ENCODE peak calls at places on chromosomes 4 and X, in five cellular contexts. K is body of pancreas; G is CD8-positive, alpha-beta T cell; D is epithelial cell of esophagus; V is endothelial cell. L is an unnamed sample.

GRCh38 chr4:17654701-17655100 is 40.3 kb downstream of the MED28 start:
- DNase-seq in V (no peak), D (no peak), G (no peak), K (no peak), L (no peak)

GRCh38 chr4:48126621-48127020 is 7.4 kb downstream of the TXK start:
- DNase-seq in V (no peak), D (no peak), G (no peak), K (no peak), L (no peak)

GRCh38 chr4:8280876-8281440 is 11.4 kb downstream of the HTRA3 start:
- DNase-seq in G (no peak), V (no peak), D (no peak), K (no peak), L (no peak)

GRCh38 chr4:124631760-124632159 is 80.8 kb downstream of the ANKRD50 start:
- DNase-seq in K (peak), D (peak), G (no peak), V (no peak), L (peak)

GRCh38 chrX:1476682-1477081 is 24.0 kb upstream of the ASMTL start:
- DNase-seq in V (no peak), G (no peak), D (no peak), K (no peak), L (no peak)

GRCh38 chr4:159144112-159144694 is 41.3 kb downstream of the RAPGEF2 start:
- DNase-seq in D (no peak), V (no peak), G (no peak), K (no peak), L (no peak)

GRCh38 chrX:130055103-130055502 is 55.2 kb downstream of the ELF4 start:
- DNase-seq in G (no peak), K (no peak), V (no peak), D (no peak), L (no peak)

GRCh38 chr4:109298279-109299010 is 4.0 kb downstream of the COL25A1 start:
- DNase-seq in D (peak), K (no peak), V (peak), G (no peak), L (no peak)

GRCh38 chr4:76212301-76212700 is 1.3 kb downstream of the SCARB2 start:
- DNase-seq in G (no peak), V (no peak), D (no peak), K (no peak), L (no peak)

GRCh38 chr4:37685211-37685725 is 908 bp downstream of the RELL1 start:
- DNase-seq in V (no peak), K (no peak), D (peak), G (peak), L (peak)

GRCh38 chrX:50865311-50865710 is 45.2 kb upstream of the BMP15 start:
- DNase-seq in V (no peak), D (no peak), K (no peak), G (no peak), L (no peak)

GRCh38 chr4:15689540-15689939 is 7.9 kb downstream of the FAM200B start:
- DNase-seq in D (no peak), V (no peak), K (no peak), G (no peak), L (no peak)

GRCh38 chrX:318739-319578 is at the start of gene GTPBP6:
- DNase-seq in D (peak), G (peak), K (peak), V (peak), L (peak)

GRCh38 chr4:2260336-2261109 is 1.4 kb downstream of the MXD4 start:
- DNase-seq in D (no peak), G (no peak), V (no peak), K (peak), L (peak)

GRCh38 chr4:183984561-183984960 is 79.5 kb downstream of the STOX2 start:
- DNase-seq in G (no peak), K (no peak), V (no peak), D (no peak), L (peak)

GRCh38 chrX:143017272-143017671 is 8.5 kb upstream of the SPANXN4 start:
- DNase-seq in K (no peak), V (no peak), G (no peak), D (no peak), L (no peak)

GRCh38 chrX:115531818-115532403 is 29.1 kb upstream of the PLS3 start:
- DNase-seq in V (no peak), D (peak), K (no peak), G (no peak), L (no peak)

GRCh38 chr4:145041378-145041777 is 56.6 kb downstream of the ANAPC10 start:
- DNase-seq in V (no peak), G (no peak), K (no peak), D (no peak), L (peak)

GRCh38 chr4:176002007-176002623 is 63.5 kb upstream of the WDR17 start:
- DNase-seq in D (peak), V (peak), K (peak), G (no peak), L (peak)

GRCh38 chrX:48960291-48960690 is 2.9 kb upstream of the OTUD5 start:
- DNase-seq in G (no peak), D (no peak), K (no peak), V (no peak), L (no peak)

GRCh38 chrX:17459596-17459995 is 84.6 kb downstream of the NHS start:
- DNase-seq in G (no peak), V (no peak), K (no peak), D (peak), L (no peak)

GRCh38 chr4:37802068-37802666 is 24.3 kb upstream of the PGM2 start:
- DNase-seq in D (peak), K (peak), V (peak), G (no peak), L (peak)

GRCh38 chrX:40402771-40403533 is 177.8 kb upstream of the ATP6AP2 start:
- DNase-seq in K (no peak), V (no peak), D (peak), G (no peak), L (peak)

GRCh38 chr4:42566835-42567234 is 90.1 kb downstream of the ATP8A1 start:
- DNase-seq in V (no peak), G (no peak), K (no peak), D (peak), L (no peak)

GRCh38 chr4:183808102-183808466 is 97.0 kb upstream of the STOX2 start:
- DNase-seq in G (no peak), D (no peak), K (peak), V (peak), L (peak)

GRCh38 chrX:75547783-75548182 is 24.9 kb upstream of the ZDHHC15 start:
- DNase-seq in V (no peak), D (peak), K (peak), G (no peak), L (peak)

GRCh38 chrX:30212172-30212571 is 3.2 kb upstream of the MAGEB2 start:
- DNase-seq in D (no peak), G (no peak), K (no peak), V (no peak), L (peak)

GRCh38 chr4:109675181-109675580 is 28.1 kb downstream of the CASP6 start:
- DNase-seq in D (no peak), V (no peak), G (no peak), K (no peak), L (no peak)

GRCh38 chrX:72048515-72049455 is 82.9 kb downstream of the RTL5 start:
- DNase-seq in D (no peak), G (peak), K (no peak), V (no peak), L (no peak)

GRCh38 chrX:124791492-124792095 is 445.2 kb downstream of the SH2D1A start:
- DNase-seq in D (no peak), G (no peak), V (no peak), K (no peak), L (no peak)

GRCh38 chrX:2561461-2561860 is 60.7 kb upstream of the DHRSX start:
- DNase-seq in D (no peak), V (no peak), K (no peak), G (no peak), L (no peak)

GRCh38 chrX:108945883-108946523 is 209.6 kb upstream of the IRS4 start:
- DNase-seq in G (no peak), V (no peak), K (no peak), D (peak), L (no peak)

GRCh38 chr4:137543198-137543597 is 10.9 kb upstream of the PCDH18 start:
- DNase-seq in V (no peak), D (no peak), G (no peak), K (no peak), L (no peak)

GRCh38 chr4:100539706-100540105 is 21.9 kb upstream of the EMCN start:
- DNase-seq in G (no peak), K (no peak), D (no peak), V (peak), L (no peak)

GRCh38 chr4:109185548-109185947 is 116.9 kb downstream of the COL25A1 start:
- DNase-seq in G (no peak), V (no peak), K (no peak), D (no peak), L (no peak)

GRCh38 chr4:7156273-7157139 is 35.8 kb upstream of the SORCS2 start:
- DNase-seq in V (peak), K (no peak), D (no peak), G (no peak), L (peak)

GRCh38 chr4:127783026-127783769 is 1.1 kb downstream of the HSPA4L start:
- DNase-seq in K (peak), G (no peak), D (peak), V (peak), L (peak)

GRCh38 chr4:127793528-127793927 is 11.4 kb downstream of the HSPA4L start:
- DNase-seq in G (no peak), K (no peak), D (no peak), V (no peak), L (no peak)

GRCh38 chr4:127783971-127784519 is 1.9 kb downstream of the HSPA4L start:
- DNase-seq in G (no peak), V (no peak), D (peak), K (no peak), L (no peak)

DNA sequence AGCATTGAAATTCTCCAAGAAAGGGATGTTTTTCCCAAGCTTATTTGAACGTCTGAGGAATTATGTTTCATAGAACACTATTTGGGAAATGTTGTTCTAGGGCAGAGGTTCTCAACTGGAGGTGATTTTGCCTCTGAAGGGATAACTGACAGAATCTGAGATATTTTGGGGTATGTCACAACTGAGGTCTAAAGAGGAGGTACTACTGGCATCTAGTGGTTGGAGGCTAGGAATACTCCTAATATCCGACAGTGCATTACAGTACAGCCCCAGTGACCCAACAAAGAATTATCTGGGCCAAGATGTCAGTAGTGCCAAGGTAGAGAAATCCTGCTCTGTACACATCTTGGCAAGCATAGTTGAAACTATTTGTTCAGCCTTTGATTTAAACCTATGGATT is 6.4 kb downstream of the HSPA4L start:
- DNase-seq in D (peak), V (no peak), K (no peak), G (no peak), L (no peak)
- TF ChIP-seq CTCF in D (peak), V (no peak), K (no peak), G (no peak), L (no peak)

GRCh38 chr4:36264205-36264826 is 17.1 kb upstream of the DTHD1 start:
- DNase-seq in D (no peak), V (no peak), G (no peak), K (no peak), L (no peak)
- TF ChIP-seq CTCF in D (no peak), V (no peak), G (no peak), K (no peak), L (no peak)

GRCh38 chr4:81684357-81684756 is 212.7 kb upstream of the RASGEF1B start:
- DNase-seq in D (peak), G (no peak), K (no peak), V (no peak), L (no peak)

GRCh38 chr4:81687470-81687869 is 215.8 kb upstream of the RASGEF1B start:
- DNase-seq in K (no peak), G (no peak), D (no peak), V (no peak), L (no peak)

GRCh38 chr4:81685105-81685504 is 213.4 kb upstream of the RASGEF1B start:
- DNase-seq in V (no peak), G (no peak), D (no peak), K (no peak), L (no peak)

GRCh38 chr4:81690871-81691270 is 219.2 kb upstream of the RASGEF1B start:
- DNase-seq in G (no peak), D (no peak), V (no peak), K (no peak), L (no peak)

DNA sequence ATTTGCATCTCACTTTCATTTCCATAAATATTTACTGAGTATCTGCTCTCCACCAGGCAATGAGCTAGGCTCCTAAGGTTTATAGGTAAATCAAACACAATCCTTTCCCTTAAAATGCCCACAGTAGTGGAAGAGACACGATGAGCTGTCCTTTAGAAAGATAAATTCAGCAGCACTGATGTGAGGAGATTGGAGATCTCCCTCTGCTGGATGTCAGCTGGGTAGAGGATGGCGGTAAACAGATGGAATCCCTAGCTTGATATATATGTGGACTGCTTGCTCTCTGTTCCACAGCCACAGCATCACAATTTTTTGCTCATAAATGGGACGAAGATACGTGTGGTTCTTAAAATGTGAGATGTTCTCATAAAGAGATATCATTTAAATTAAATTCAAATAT is 216.4 kb upstream of the RASGEF1B start:
- DNase-seq in V (no peak), K (no peak), G (no peak), D (peak), L (no peak)
- TF ChIP-seq CTCF in V (no peak), K (no peak), G (no peak), D (peak), L (no peak)

GRCh38 chr4:53580301-53580700 is 11.0 kb downstream of the LNX1 start:
- DNase-seq in D (no peak), K (no peak), V (no peak), G (no peak), L (no peak)

GRCh38 chr4:53579826-53580225 is 11.5 kb downstream of the LNX1 start:
- DNase-seq in K (no peak), V (no peak), D (no peak), G (no peak), L (no peak)

GRCh38 chr4:53584658-53585057 is 6.6 kb downstream of the LNX1 start:
- DNase-seq in K (no peak), V (no peak), G (no peak), D (no peak), L (no peak)

GRCh38 chr4:53583513-53583912 is 7.8 kb downstream of the LNX1 start:
- DNase-seq in G (no peak), V (no peak), D (no peak), K (no peak), L (no peak)

DNA sequence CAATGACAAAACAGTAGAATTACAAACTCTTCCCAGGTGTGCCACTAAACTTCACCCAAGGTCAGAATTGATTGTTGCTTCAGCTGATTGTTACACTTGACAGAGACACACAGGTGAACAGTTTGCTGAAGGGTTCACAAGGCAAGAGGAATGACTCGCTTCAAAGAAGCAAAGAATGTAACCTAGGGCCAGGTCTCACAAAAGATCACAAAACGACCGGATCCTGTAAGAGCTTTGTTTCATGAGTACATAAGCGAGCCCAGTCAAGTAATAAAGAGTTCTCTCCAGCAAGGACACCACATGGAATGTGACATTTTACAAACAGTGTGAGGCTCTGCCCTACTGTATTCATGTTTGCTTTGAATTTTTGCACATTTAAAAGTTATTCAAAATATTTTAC is 9.1 kb downstream of the LNX1 start:
- DNase-seq in K (no peak), G (no peak), V (no peak), D (no peak), L (no peak)
- TF ChIP-seq CTCF in K (no peak), G (no peak), V (no peak), D (no peak), L (no peak)

GRCh38 chr4:173516621-173517612 is 13.1 kb downstream of the HAND2 start:
- DNase-seq in V (no peak), D (no peak), G (no peak), K (no peak), L (no peak)
- TF ChIP-seq CTCF in V (no peak), D (no peak), G (no peak), K (no peak), L (no peak)

DNA sequence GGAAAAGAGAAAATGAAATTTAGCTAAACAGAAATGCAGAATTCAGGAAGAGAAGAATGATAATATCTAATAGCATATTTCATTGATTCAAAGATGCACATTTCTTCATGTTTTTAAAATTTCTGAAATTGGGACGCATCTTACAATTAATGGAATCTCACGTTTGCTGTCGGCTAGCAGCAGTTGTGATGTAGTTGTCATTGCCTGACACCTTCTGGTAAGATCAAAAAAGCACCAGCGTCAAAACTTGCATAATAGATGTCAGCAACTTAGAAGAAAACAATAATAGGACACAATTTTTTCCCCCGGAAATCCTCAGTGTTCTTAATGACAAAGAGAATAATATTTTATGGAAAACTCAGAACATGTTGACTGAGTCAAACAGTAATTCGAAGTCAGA is 29.8 kb upstream of the SLC7A3 start:
- DNase-seq in D (peak), G (no peak), K (no peak), V (no peak), L (no peak)
- TF ChIP-seq CTCF in D (peak), G (no peak), K (no peak), V (no peak), L (no peak)

DNA sequence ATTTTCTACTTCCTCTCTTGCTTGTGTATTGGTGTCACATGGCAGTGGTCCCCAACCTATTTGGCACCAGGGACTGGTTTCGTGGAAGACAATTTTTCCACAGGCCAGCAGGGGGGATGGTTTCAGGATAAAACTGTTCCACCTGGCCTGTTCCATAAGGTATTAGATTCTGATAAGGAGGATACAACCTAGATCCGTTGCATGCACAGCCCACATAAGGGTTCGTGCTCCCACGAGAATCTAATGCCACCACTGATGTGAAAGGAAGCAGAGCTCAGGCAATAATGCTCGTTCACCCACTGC is 38.3 kb downstream of the SEC31A start:
- DNase-seq in K (no peak), G (no peak), V (no peak), D (no peak), L (no peak)
- TF ChIP-seq CTCF in K (no peak), G (no peak), V (no peak), D (no peak), L (no peak)

DNA sequence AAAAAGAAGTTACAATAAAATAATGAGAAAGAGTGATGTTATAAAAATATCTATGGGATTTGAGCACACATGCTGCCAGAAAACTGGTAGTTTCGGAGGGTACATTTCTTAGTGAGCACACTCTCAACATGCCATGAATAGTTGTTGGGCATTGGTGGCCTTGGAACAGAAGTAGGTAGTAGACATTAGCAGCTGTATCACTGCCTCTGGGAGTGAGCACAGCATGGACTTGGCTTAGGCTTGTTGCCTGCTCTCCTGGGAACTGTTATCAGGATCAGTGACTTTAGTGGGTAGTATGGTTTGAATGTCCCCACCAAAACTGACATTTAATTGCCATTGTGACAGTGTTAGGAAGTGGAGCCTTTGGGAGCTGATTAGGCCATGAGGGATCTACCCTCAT is 13.3 kb upstream of the PDLIM3 start:
- DNase-seq in G (no peak), D (no peak), V (no peak), K (no peak), L (no peak)
- TF ChIP-seq CTCF in G (no peak), D (no peak), V (no peak), K (no peak), L (no peak)

GRCh38 chr4:151195801-151196200 is 81.2 kb upstream of the PRSS48 start:
- DNase-seq in V (no peak), K (no peak), D (peak), G (no peak), L (no peak)
- TF ChIP-seq CTCF in V (no peak), K (no peak), D (no peak), G (no peak), L (no peak)

L was measured in testis.